ENCODE peak calls at places on chromosomes 6 and 20, in seven cellular contexts. H is Caco-2, F is prostate gland, X is LHCN-M2, A is psoas muscle, J is ELF-1, V is cerebellar cortex. T is an unnamed sample.

GRCh38 chr20:54293526-54293925 is 85.6 kb downstream of the PFDN4 start:
- DNase-seq in J (no peak), X (no peak), A (no peak), F (no peak), V (peak; percentile 2), H (no peak), T (no peak)

GRCh38 chr6:118709859-118710350 is 58.5 kb upstream of the CEP85L start:
- DNase-seq in X (peak; percentile 77), J (no peak), A (no peak), H (no peak), V (no peak), F (no peak), T (no peak)

GRCh38 chr6:138161434-138162103 is at the start of gene ARFGEF3:
- DNase-seq in F (peak; percentile 66), V (peak; percentile 71), J (peak; percentile 47), H (peak; percentile 80), X (peak; percentile 4), A (peak; percentile 64), T (peak; percentile 71)

GRCh38 chr6:46985943-46986342 is 56.2 kb downstream of the ADGRF1 start:
- DNase-seq in J (no peak), H (no peak), A (no peak), X (peak; percentile 29), F (no peak), V (no peak), T (no peak)

GRCh38 chr6:23523771-23524170 is 602.2 kb upstream of the NRSN1 start:
- DNase-seq in H (no peak), J (no peak), A (no peak), X (no peak), F (no peak), V (no peak), T (no peak)

GRCh38 chr20:50356962-50357782 is 153.0 kb upstream of the PTPN1 start:
- DNase-seq in A (no peak), V (no peak), J (no peak), X (no peak), H (no peak), F (no peak), T (no peak)

GRCh38 chr6:7922596-7922995 is 12.0 kb upstream of the TXNDC5 start:
- DNase-seq in V (no peak), F (no peak), X (peak; percentile 26), A (no peak), J (no peak), H (no peak), T (no peak)

GRCh38 chr20:49479785-49480184 is 2.7 kb downstream of the KCNB1 start:
- DNase-seq in A (no peak), J (no peak), X (no peak), H (no peak), V (peak; percentile 60), F (no peak), T (no peak)

GRCh38 chr6:37489697-37490336 is 9.9 kb downstream of the CCDC167 start:
- DNase-seq in J (peak; percentile 66), V (no peak), X (no peak), F (no peak), H (no peak), A (no peak), T (peak; percentile 31)

GRCh38 chr6:26097268-26097875 is 10.1 kb downstream of the HFE start:
- DNase-seq in J (peak; percentile 71), H (peak; percentile 73), A (no peak), V (peak; percentile 81), F (peak; percentile 61), X (peak; percentile 51), T (peak; percentile 72)

GRCh38 chr6:166488081-166488685 is 98.3 kb downstream of the RAMACL start:
- DNase-seq in H (no peak), V (no peak), F (no peak), X (no peak), A (peak; percentile 72), J (peak; percentile 55), T (no peak)

GRCh38 chr6:166476634-166477215 is 94.0 kb upstream of the MPC1 start:
- DNase-seq in F (no peak), A (no peak), X (no peak), H (no peak), J (no peak), V (no peak), T (no peak)

GRCh38 chr6:169684056-169684455 is 17.8 kb downstream of the WDR27 start:
- DNase-seq in X (no peak), A (no peak), V (no peak), F (no peak), J (no peak), H (no peak), T (no peak)

GRCh38 chr20:62143976-62144825 is 632 bp downstream of the SS18L1 start:
- DNase-seq in A (peak; percentile 85), H (peak; percentile 80), F (peak; percentile 47), X (peak; percentile 51), V (peak; percentile 42), J (peak; percentile 50), T (peak; percentile 46)

GRCh38 chr6:43215066-43215465 is 14.2 kb downstream of the DNPH1 start:
- DNase-seq in X (no peak), F (no peak), V (no peak), H (no peak), J (no peak), A (peak; percentile 19), T (no peak)

GRCh38 chr6:140344149-140344913 is 969.9 kb upstream of the CITED2 start:
- DNase-seq in H (no peak), V (no peak), F (no peak), A (no peak), X (peak; percentile 60), J (no peak), T (no peak)

GRCh38 chr6:93789532-93789931 is 370.2 kb upstream of the EPHA7 start:
- DNase-seq in J (no peak), F (no peak), X (peak; percentile 80), H (no peak), A (no peak), V (no peak), T (no peak)

GRCh38 chr6:108608453-108609275 is 47.9 kb downstream of the FOXO3 start:
- DNase-seq in J (no peak), X (peak; percentile 88), H (no peak), F (no peak), A (no peak), V (no peak), T (no peak)

GRCh38 chr6:105332576-105332975 is 70.3 kb downstream of the PREP start:
- DNase-seq in X (no peak), J (no peak), V (no peak), A (no peak), F (no peak), H (no peak), T (no peak)

GRCh38 chr6:107827541-107827940 is 3.4 kb upstream of the SCML4 start:
- DNase-seq in H (no peak), A (no peak), F (no peak), X (no peak), J (no peak), V (no peak), T (no peak)

GRCh38 chr6:111416529-111416928 is 66.5 kb downstream of the REV3L start:
- DNase-seq in A (no peak), V (peak; percentile 20), J (no peak), F (no peak), H (no peak), X (no peak), T (no peak)

GRCh38 chr6:2982464-2983121 is 11.2 kb upstream of the SERPINB6 start:
- DNase-seq in X (no peak), F (no peak), J (no peak), A (no peak), V (no peak), H (no peak), T (no peak)

GRCh38 chr6:53928641-53929339 is 134.0 kb downstream of the LRRC1 start:
- DNase-seq in V (no peak), H (no peak), J (no peak), A (no peak), F (no peak), X (no peak), T (no peak)

GRCh38 chr6:287500-287883 is 4.8 kb upstream of the DUSP22 start:
- DNase-seq in H (no peak), F (no peak), V (no peak), J (no peak), A (no peak), X (no peak), T (no peak)

GRCh38 chr6:14450133-14451040 is 332.8 kb downstream of the CD83 start:
- DNase-seq in X (no peak), A (no peak), J (peak; percentile 71), H (no peak), V (peak; percentile 34), F (no peak), T (no peak)